ENCODE peak calls at places on chromosomes 11 and 22, in eight cellular contexts. H is left lung, Y is colonic mucosa, L is left ventricle myocardium inferior, A is AG09309, F is PC-3, Q is astrocyte of the spinal cord, N is cardiac fibroblast. P is an unnamed sample.
A peak's percentile ranks its signal among the peaks of the same experiment; 100 is the strongest.

GRCh38 chr11:66749091-66749490 is 20.1 kb upstream of the SPTBN2 start:
- DNase-seq in H (peak; percentile 61), Y (no peak), L (no peak), A (no peak), F (peak; percentile 98), Q (peak; percentile 9), N (no peak), P (peak; percentile 86)

GRCh38 chr11:1259076-1259461 is 36.2 kb downstream of the MUC5B start:
- DNase-seq in H (no peak), Y (no peak), L (no peak), A (no peak), F (no peak), Q (no peak), N (no peak), P (no peak)

GRCh38 chr11:39365809-39366436 is 2093.5 kb downstream of the LRRC4C start:
- DNase-seq in H (no peak), Y (no peak), L (no peak), A (no peak), F (peak; percentile 75), Q (peak; percentile 17), N (peak; percentile 30), P (peak; percentile 28)

GRCh38 chr11:123196060-123196714 is 1.1 kb upstream of the CLMP start:
- DNase-seq in H (no peak), Y (no peak), L (no peak), A (no peak), F (no peak), Q (no peak), N (no peak), P (no peak)

GRCh38 chr11:6095798-6096197 is 11.7 kb upstream of the OR56B4 start:
- DNase-seq in H (no peak), Y (no peak), L (no peak), A (no peak), F (no peak), Q (no peak), N (no peak), P (no peak)

GRCh38 chr11:106997241-106997640 is 21.0 kb downstream of the GUCY1A2 start:
- DNase-seq in H (no peak), Y (no peak), L (no peak), A (no peak), F (no peak), Q (no peak), N (no peak), P (no peak)

GRCh38 chr22:37639070-37639760 is at the start of gene SH3BP1:
- DNase-seq in H (no peak), Y (peak; percentile 83), L (peak; percentile 68), A (no peak), F (peak; percentile 46), Q (no peak), N (no peak), P (peak; percentile 49)

GRCh38 chr11:10655931-10656576 is 37.5 kb downstream of the IRAG1 start:
- DNase-seq in H (no peak), Y (no peak), L (no peak), A (no peak), F (no peak), Q (no peak), N (peak; percentile 10), P (no peak)

GRCh38 chr11:122162095-122162494 is 46.1 kb upstream of the BLID start:
- DNase-seq in H (no peak), Y (no peak), L (no peak), A (no peak), F (no peak), Q (no peak), N (peak; percentile 94), P (peak; percentile 81)

GRCh38 chr11:68892576-68892975 is 11.1 kb downstream of the MRPL21 start:
- DNase-seq in H (no peak), Y (no peak), L (no peak), A (no peak), F (no peak), Q (no peak), N (no peak), P (no peak)

GRCh38 chr11:68889948-68890446 is 13.6 kb downstream of the MRPL21 start:
- DNase-seq in H (no peak), Y (peak; percentile 28), L (peak; percentile 78), A (peak; percentile 74), F (no peak), Q (peak; percentile 94), N (peak; percentile 90), P (peak; percentile 17)

GRCh38 chr11:68890490-68891231 is 13.0 kb downstream of the MRPL21 start:
- DNase-seq in H (peak; percentile 53), Y (peak; percentile 36), L (peak; percentile 90), A (peak; percentile 33), F (no peak), Q (peak; percentile 97), N (peak; percentile 91), P (no peak)

GRCh38 chr11:68893282-68893681 is 10.3 kb downstream of the MRPL21 start:
- DNase-seq in H (no peak), Y (no peak), L (no peak), A (no peak), F (no peak), Q (no peak), N (no peak), P (peak; percentile 86)

GRCh38 chr11:68891356-68891948 is 12.2 kb downstream of the MRPL21 start:
- DNase-seq in H (no peak), Y (no peak), L (no peak), A (no peak), F (no peak), Q (no peak), N (no peak), P (no peak)
- H3K4me3 ChIP-seq in H (no peak overlapping the region), Y (no peak overlapping the region), L (peak overlapping the region; percentile 51), A (no peak overlapping the region), F (no peak overlapping the region), Q (no peak overlapping the region), N (no peak overlapping the region), P (no peak overlapping the region)

GRCh38 chr11:112837162-112837826 is 123.9 kb upstream of the NCAM1 start:
- DNase-seq in H (no peak), Y (no peak), L (no peak), A (no peak), F (peak; percentile 9), Q (no peak), N (no peak), P (no peak)
- TF ChIP-seq CTCF in H (no peak), Y (no peak), L (peak; percentile 55), A (no peak), F (peak; percentile 12), Q (peak; percentile 4), N (no peak), P (no peak)

GRCh38 chr11:63670077-63670737 is 969 bp downstream of the ATL3 start:
- DNase-seq in H (no peak), Y (no peak), L (no peak), A (no peak), F (peak; percentile 42), Q (peak; percentile 69), N (peak; percentile 70), P (peak; percentile 33)
- H3K4me3 ChIP-seq in H (peak overlapping the region; percentile 87), Y (peak overlapping the region; percentile 96), L (peak overlapping the region; percentile 100), A (peak overlapping the region; percentile 76), F (peak overlapping the region; percentile 72), Q (peak overlapping the region; percentile 72), N (peak overlapping the region; percentile 78), P (peak overlapping the region; percentile 84)

GRCh38 chr11:20355221-20356219 is 8.0 kb upstream of the HTATIP2 start:
- DNase-seq in H (no peak), Y (peak; percentile 63), L (no peak), A (no peak), F (peak; percentile 68), Q (peak; percentile 58), N (peak; percentile 68), P (peak; percentile 56)
- TF ChIP-seq CTCF in H (peak; percentile 42), Y (peak; percentile 38), L (peak; percentile 61), A (peak; percentile 67), F (peak; percentile 69), Q (peak; percentile 77), N (peak; percentile 78), P (peak; percentile 78)

P was measured in epithelial cell of esophagus.